ENCODE peak calls at places on chromosome 7, in nine cellular contexts. G is endodermal cell, K is BE2C, H is GM06990, I is hepatocyte, R is IMR-90, E is left ventricle myocardium inferior, B is PC-9, W is tibial nerve. D is an unnamed sample.

GRCh38 chr7:351681-352480 is 61.9 kb downstream of the FOXL3 start:
- DNase-seq in W (no peak), R (no peak), E (no peak), G (no peak), H (no peak), K (no peak), B (no peak), I (no peak), D (no peak)

GRCh38 chr7:104096683-104097082 is 107.2 kb upstream of the RELN start:
- DNase-seq in H (no peak), E (no peak), W (no peak), G (peak; percentile 75), K (peak; percentile 63), I (peak; percentile 30), R (peak; percentile 18), B (no peak), D (no peak)

GRCh38 chr7:28708458-28708951 is 249.6 kb downstream of the TRIL start:
- DNase-seq in B (no peak), E (no peak), H (no peak), I (peak; percentile 37), W (no peak), K (no peak), R (no peak), G (no peak), D (no peak)

GRCh38 chr7:919924-920341 is 34.5 kb downstream of the ADAP1 start:
- DNase-seq in E (peak; percentile 11), H (peak; percentile 5), R (no peak), G (no peak), K (no peak), W (no peak), I (no peak), B (peak; percentile 0), D (no peak)

GRCh38 chr7:129443612-129444011 is 9.4 kb downstream of the STRIP2 start:
- DNase-seq in G (no peak), I (no peak), W (no peak), K (no peak), E (peak; percentile 37), H (no peak), R (no peak), B (no peak), D (no peak)

GRCh38 chr7:101537205-101537604 is 91.9 kb downstream of the MYL10 start:
- DNase-seq in G (no peak), W (no peak), R (peak; percentile 31), B (peak; percentile 31), E (no peak), K (no peak), H (no peak), I (no peak), D (no peak)

GRCh38 chr7:105806592-105807266 is 69.7 kb downstream of the ATXN7L1 start:
- DNase-seq in E (no peak), W (no peak), R (peak; percentile 79), B (peak; percentile 65), I (peak; percentile 49), G (no peak), H (peak; percentile 65), K (no peak), D (no peak)

GRCh38 chr7:44956157-44956766 is 22.6 kb downstream of the MYO1G start:
- DNase-seq in I (no peak), W (no peak), E (no peak), R (no peak), G (no peak), B (no peak), H (no peak), K (no peak), D (no peak)

GRCh38 chr7:74657692-74658170 is at the start of gene GTF2I:
- DNase-seq in G (no peak), B (no peak), H (no peak), W (no peak), K (no peak), E (no peak), R (no peak), I (no peak), D (no peak)

GRCh38 chr7:3987426-3987927 is 686.4 kb downstream of the SDK1 start:
- DNase-seq in E (no peak), K (no peak), B (no peak), I (no peak), G (no peak), R (no peak), W (no peak), H (no peak), D (no peak)

DNA sequence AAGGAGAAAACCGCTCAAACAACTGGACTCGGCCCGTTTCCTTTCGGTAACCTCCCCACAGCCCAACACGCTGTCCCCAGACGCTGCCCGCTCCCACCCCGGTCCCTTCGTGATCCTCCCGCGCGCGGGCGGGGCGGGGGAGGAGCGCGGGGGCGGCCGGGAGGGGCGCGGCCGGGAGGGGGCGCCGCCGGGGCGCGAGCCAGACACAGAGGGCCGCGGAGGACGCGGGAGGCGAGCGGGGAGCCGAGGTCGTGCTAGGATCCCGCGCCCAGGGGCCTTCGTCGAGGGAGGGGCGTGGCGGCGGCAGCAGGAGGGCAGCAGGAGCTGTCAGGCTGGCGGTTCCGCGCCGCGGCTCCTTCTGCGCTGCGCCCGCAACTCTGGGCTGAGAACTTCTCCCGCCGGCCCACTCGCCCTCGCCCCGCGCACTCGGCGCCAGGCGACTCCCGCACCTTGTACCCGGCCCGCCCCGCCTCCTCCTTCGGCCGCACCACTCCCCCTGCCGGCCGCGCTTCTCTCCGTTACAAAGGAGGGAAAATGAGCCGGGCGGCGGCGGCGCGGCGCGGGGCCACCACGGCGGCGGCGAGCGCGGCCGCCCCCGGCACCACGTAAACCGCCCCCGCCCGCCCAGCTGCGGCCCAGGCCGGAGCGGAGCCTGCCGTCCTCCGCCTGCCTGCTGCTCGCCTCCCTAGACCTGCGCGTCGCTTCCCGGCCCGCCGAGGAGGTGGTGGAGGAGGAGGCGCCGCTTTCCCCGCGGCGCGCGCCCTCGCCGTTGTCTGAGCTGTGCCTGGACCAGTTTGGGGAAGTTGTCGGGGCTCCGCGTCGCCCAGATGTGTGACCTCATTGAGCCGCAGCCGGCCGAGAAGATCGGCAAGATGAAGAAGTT is at the start of gene CDK14:
- DNase-seq in H (peak; percentile 85), G (peak; percentile 92), E (peak; percentile 88), B (peak; percentile 79), R (peak; percentile 53), K (peak; percentile 77), W (peak; percentile 70), I (peak; percentile 92), D (no peak)
- H3K4me3 ChIP-seq in H (peak within 1 kb of the TSS; percentile 68), G (peak within 1 kb of the TSS; percentile 84), E (peak within 1 kb of the TSS; percentile 86), B (peak within 1 kb of the TSS; percentile 59), R (peak within 1 kb of the TSS; percentile 97), K (peak within 1 kb of the TSS; percentile 39), W (peak within 1 kb of the TSS; percentile 88), I (peak within 1 kb of the TSS; percentile 88), D (peak within 1 kb of the TSS; percentile 87)

DNA sequence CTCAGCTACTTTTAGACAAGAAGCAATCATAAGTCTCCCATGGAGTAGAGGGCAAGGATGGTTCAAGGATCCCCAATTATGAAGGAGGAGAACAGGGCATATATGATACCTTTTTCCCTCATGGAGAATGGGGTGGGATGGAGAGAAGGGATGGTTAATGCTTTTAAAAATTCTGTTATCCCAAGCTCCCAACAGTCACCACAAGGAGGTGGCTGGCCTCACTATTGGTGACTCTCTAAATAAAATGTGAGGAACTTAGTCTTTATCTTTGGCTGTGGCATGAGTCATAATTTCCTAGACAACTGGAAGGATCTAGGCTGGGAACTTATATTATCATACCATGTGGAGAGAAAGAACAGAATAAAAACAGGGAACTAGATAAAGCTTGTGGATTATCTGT is 297.0 kb downstream of the PHTF2 start:
- DNase-seq in E (no peak), R (peak; percentile 83), G (no peak), H (no peak), W (no peak), I (no peak), B (no peak), K (no peak), D (peak; percentile 19)
- TF ChIP-seq CTCF in E (no peak), R (peak; percentile 46), G (peak; percentile 57), H (no peak), W (no peak), I (no peak), B (no peak), K (no peak), D (peak; percentile 34)

DNA sequence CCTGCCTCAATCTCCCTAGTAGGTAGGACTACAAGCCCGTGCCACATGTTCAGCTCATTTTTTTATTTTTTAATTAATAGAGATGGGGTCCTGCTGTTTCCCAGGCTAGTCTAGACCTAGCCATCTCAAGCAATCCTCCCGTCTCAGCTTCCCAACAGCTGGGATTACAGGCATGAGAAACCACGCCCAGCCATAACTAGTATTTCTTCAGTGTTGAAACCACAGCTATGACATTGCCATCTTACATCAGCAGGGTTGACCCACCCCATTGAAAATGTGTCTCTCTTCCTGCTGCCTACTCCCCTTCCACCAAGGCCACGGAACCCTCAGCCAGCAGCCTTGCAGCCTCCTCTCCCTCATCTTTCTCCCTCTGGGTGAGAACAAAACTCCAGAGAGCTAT is 62.1 kb upstream of the ZNF746 start:
- DNase-seq in G (no peak), I (no peak), K (no peak), H (no peak), W (no peak), E (no peak), B (no peak), R (peak; percentile 51), D (peak; percentile 30)
- H3K36me3 ChIP-seq in G (peaks cover 33% of the 10 kb centered on the region), I (no peaks in the 10 kb centered on the region), K (peaks cover 7% of the 10 kb centered on the region), H (peaks cover 17% of the 10 kb centered on the region), W (peaks cover 64% of the 10 kb centered on the region), E (peaks cover 23% of the 10 kb centered on the region), B (peaks cover 18% of the 10 kb centered on the region), R (peaks cover 24% of the 10 kb centered on the region), D (peaks cover 11% of the 10 kb centered on the region)

GRCh38 chr7:13984831-13985685 is 4.4 kb downstream of the ETV1 start:
- DNase-seq in I (no peak), G (no peak), H (no peak), K (no peak), W (no peak), R (no peak), E (no peak), B (no peak), D (no peak)

GRCh38 chr7:13980474-13980873 is 9.0 kb downstream of the ETV1 start:
- DNase-seq in R (no peak), I (no peak), G (no peak), W (no peak), K (no peak), E (no peak), B (no peak), H (no peak), D (no peak)

GRCh38 chr7:13981070-13981469 is 8.4 kb downstream of the ETV1 start:
- DNase-seq in R (peak; percentile 98), G (peak; percentile 54), I (peak; percentile 83), W (peak; percentile 64), B (peak; percentile 72), E (no peak), H (no peak), K (peak; percentile 43), D (peak; percentile 98)

GRCh38 chr7:13986208-13986607 is 3.3 kb downstream of the ETV1 start:
- DNase-seq in R (no peak), I (no peak), G (no peak), B (no peak), W (no peak), K (peak; percentile 32), H (no peak), E (no peak), D (no peak)

DNA sequence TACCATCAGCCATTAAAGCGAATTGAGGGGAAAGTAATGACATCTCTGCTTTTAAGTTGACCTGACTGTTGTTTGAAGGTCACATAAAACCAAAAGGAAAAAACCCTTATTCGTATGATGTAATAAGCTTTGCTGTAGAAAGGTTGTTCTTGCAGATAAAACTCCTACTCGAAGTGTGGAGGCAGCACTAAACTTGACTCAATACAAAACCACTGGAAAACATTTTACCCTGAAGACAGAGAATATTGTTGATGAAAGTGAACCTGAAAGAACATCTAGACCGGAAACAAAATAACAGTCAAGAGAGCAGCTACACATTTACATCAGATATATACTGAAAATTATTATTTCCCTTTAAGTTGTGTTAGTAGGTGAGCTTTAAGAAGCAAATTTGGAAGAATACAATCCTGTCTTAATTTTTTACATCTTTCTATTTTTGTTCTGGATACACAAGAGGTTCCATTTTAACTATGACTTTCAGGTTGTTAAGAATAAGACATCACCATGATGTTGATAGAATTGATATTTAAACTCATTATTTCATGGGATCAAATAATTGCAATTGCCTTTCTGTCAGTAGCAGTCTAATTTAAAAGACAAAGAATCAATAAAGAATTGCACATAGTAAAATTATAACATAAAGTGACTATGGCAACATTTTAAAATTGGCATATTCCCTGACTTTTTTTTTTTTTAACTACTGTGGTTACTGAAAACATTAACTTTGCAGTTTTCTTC is 6.4 kb downstream of the ETV1 start:
- DNase-seq in H (no peak), R (no peak), G (no peak), E (no peak), W (no peak), I (no peak), B (no peak), K (no peak), D (no peak)
- H3K4me3 ChIP-seq in H (no peak overlapping the region), R (no peak overlapping the region), G (no peak overlapping the region), E (peak overlapping the region; percentile 8), W (no peak overlapping the region), I (no peak overlapping the region), B (no peak overlapping the region), K (peak overlapping the region; percentile 71), D (no peak overlapping the region)

D was measured in BJ.